ENCODE peak calls at places on chromosomes 11 and 22, in four cellular contexts. V is activated CD4-positive, alpha-beta T cell treated with anti-CD3 and anti-CD28 coated beads, Interleukin-2, amount 50 U/mL, for 1 hour; D is A172; Y is HFF-Myc. C is an unnamed sample.

GRCh38 chr11:88246680-88247079 is 71.4 kb upstream of the RAB38 start:
- DNase-seq in V (no peak), D (peak), Y (peak), C (no peak)

GRCh38 chr11:9170450-9170849 is 79.1 kb upstream of the SCUBE2 start:
- DNase-seq in V (no peak), D (no peak), Y (no peak), C (no peak)

GRCh38 chr11:118663929-118664328 is 15.5 kb downstream of the TREH start:
- DNase-seq in Y (no peak), D (no peak), V (no peak), C (no peak)

GRCh38 chr11:120532082-120532481 is 20.5 kb downstream of the GRIK4 start:
- DNase-seq in Y (no peak), V (no peak), D (no peak), C (no peak)

GRCh38 chr11:11028017-11028692 is 170.3 kb upstream of the ZBED5 start:
- DNase-seq in V (peak), D (peak), Y (no peak), C (peak)

GRCh38 chr22:46553189-46553588 is 15.8 kb upstream of the CELSR1 start:
- DNase-seq in V (no peak), Y (no peak), D (no peak), C (no peak)

GRCh38 chr22:46577361-46578249 is 40.2 kb upstream of the CELSR1 start:
- DNase-seq in Y (no peak), V (no peak), D (no peak), C (peak)

GRCh38 chr11:102802341-102802740 is 4.4 kb upstream of the MMP1 start:
- DNase-seq in V (no peak), D (peak), Y (peak), C (no peak)

GRCh38 chr11:115462004-115462541 is 42.1 kb downstream of the CADM1 start:
- DNase-seq in V (no peak), D (no peak), Y (no peak), C (no peak)

GRCh38 chr11:47488111-47488510 is 39.2 kb upstream of the RAPSN start:
- DNase-seq in V (no peak), D (no peak), Y (no peak), C (no peak)

GRCh38 chr11:36311926-36312592 is 16.0 kb downstream of the PRR5L start:
- DNase-seq in D (peak), Y (peak), V (no peak), C (no peak)

GRCh38 chr11:111631034-111631665 is 28.9 kb downstream of the SIK2 start:
- DNase-seq in Y (no peak), D (no peak), V (no peak), C (no peak)

GRCh38 chr11:57358543-57358961 is 20.4 kb downstream of the P2RX3 start:
- DNase-seq in Y (no peak), D (no peak), V (no peak), C (no peak)

GRCh38 chr11:12885717-12886226 is 123.3 kb upstream of the RASSF10 start:
- DNase-seq in Y (no peak), V (no peak), D (no peak), C (no peak)

GRCh38 chr11:113623114-113623513 is 83.0 kb downstream of the TMPRSS5 start:
- DNase-seq in D (no peak), V (no peak), Y (no peak), C (no peak)

GRCh38 chr11:113663567-113663966 is 42.5 kb downstream of the TMPRSS5 start:
- DNase-seq in V (no peak), Y (no peak), D (peak), C (no peak)

GRCh38 chr11:33976351-33977199 is 75.0 kb upstream of the CAPRIN1 start:
- DNase-seq in D (no peak), Y (no peak), V (no peak), C (no peak)

GRCh38 chr11:114058871-114059277 is 637 bp upstream of the ZBTB16 start:
- DNase-seq in V (no peak), Y (no peak), D (no peak), C (peak)

GRCh38 chr22:39456262-39457046 is at the start of gene MGAT3:
- DNase-seq in V (no peak), D (no peak), Y (no peak), C (no peak)